ENCODE peak calls at places on chromosomes 13 and 19, in seven cellular contexts. One of them, this sample, is unnamed.
A peak's percentile ranks its signal among the peaks of the same experiment; 100 is the strongest.

GRCh38 chr19:36849701-36850645 is 703 bp upstream of the ZNF345 start:
- DNase-seq in midbrain: peak; percentile 94
- DNase-seq in coronary artery: peak; percentile 94
- DNase-seq in effector CD4-positive, alpha-beta T cell: peak; percentile 86
- DNase-seq in activated naive CD4-positive, alpha-beta T cell treated with anti-CD3 and anti-CD28 coated beads for 36 hours: peak; percentile 93
- DNase-seq in stimulated activated CD8-positive, alpha-beta memory T cell treated with anti-CD3 and anti-CD28 coated beads, Interleukin-15, amount 100 ng/mL, for 4 hours: peak; percentile 77
- DNase-seq in stimulated activated CD4-positive, alpha-beta T cell treated with anti-CD3 and anti-CD28 coated beads, TNF-alpha, amount 100 ng/mL, for 4 hours: peak; percentile 72
- DNase-seq in this sample: peak; percentile 72

GRCh38 chr13:71218960-71219359 is 648.0 kb downstream of the DACH1 start:
- DNase-seq in midbrain: no peak
- DNase-seq in stimulated activated CD8-positive, alpha-beta memory T cell treated with anti-CD3 and anti-CD28 coated beads, Interleukin-15, amount 100 ng/mL, for 4 hours: no peak
- DNase-seq in coronary artery: no peak
- DNase-seq in effector CD4-positive, alpha-beta T cell: no peak
- DNase-seq in activated naive CD4-positive, alpha-beta T cell treated with anti-CD3 and anti-CD28 coated beads for 36 hours: no peak
- DNase-seq in stimulated activated CD4-positive, alpha-beta T cell treated with anti-CD3 and anti-CD28 coated beads, TNF-alpha, amount 100 ng/mL, for 4 hours: no peak
- DNase-seq in this sample: no peak

GRCh38 chr19:2385053-2385721 is 25.1 kb downstream of the TMPRSS9 start:
- DNase-seq in stimulated activated CD8-positive, alpha-beta memory T cell treated with anti-CD3 and anti-CD28 coated beads, Interleukin-15, amount 100 ng/mL, for 4 hours: no peak
- DNase-seq in midbrain: no peak
- DNase-seq in effector CD4-positive, alpha-beta T cell: no peak
- DNase-seq in coronary artery: no peak
- DNase-seq in activated naive CD4-positive, alpha-beta T cell treated with anti-CD3 and anti-CD28 coated beads for 36 hours: no peak
- DNase-seq in stimulated activated CD4-positive, alpha-beta T cell treated with anti-CD3 and anti-CD28 coated beads, TNF-alpha, amount 100 ng/mL, for 4 hours: no peak
- DNase-seq in this sample: no peak

GRCh38 chr13:25286308-25286968 is 850 bp downstream of the MTMR6 start:
- DNase-seq in effector CD4-positive, alpha-beta T cell: peak; percentile 30
- DNase-seq in stimulated activated CD4-positive, alpha-beta T cell treated with anti-CD3 and anti-CD28 coated beads, TNF-alpha, amount 100 ng/mL, for 4 hours: no peak
- DNase-seq in activated naive CD4-positive, alpha-beta T cell treated with anti-CD3 and anti-CD28 coated beads for 36 hours: peak; percentile 52
- DNase-seq in midbrain: peak; percentile 9
- DNase-seq in stimulated activated CD8-positive, alpha-beta memory T cell treated with anti-CD3 and anti-CD28 coated beads, Interleukin-15, amount 100 ng/mL, for 4 hours: no peak
- DNase-seq in coronary artery: no peak
- DNase-seq in this sample: no peak

GRCh38 chr19:15631817-15632216 is 8.9 kb upstream of the CYP4F3 start:
- DNase-seq in activated naive CD4-positive, alpha-beta T cell treated with anti-CD3 and anti-CD28 coated beads for 36 hours: peak; percentile 37
- DNase-seq in midbrain: no peak
- DNase-seq in coronary artery: peak; percentile 40
- DNase-seq in stimulated activated CD8-positive, alpha-beta memory T cell treated with anti-CD3 and anti-CD28 coated beads, Interleukin-15, amount 100 ng/mL, for 4 hours: no peak
- DNase-seq in effector CD4-positive, alpha-beta T cell: peak; percentile 12
- DNase-seq in stimulated activated CD4-positive, alpha-beta T cell treated with anti-CD3 and anti-CD28 coated beads, TNF-alpha, amount 100 ng/mL, for 4 hours: no peak
- DNase-seq in this sample: no peak

GRCh38 chr19:35812220-35813042 is at the start of gene PRODH2:
- DNase-seq in coronary artery: no peak
- DNase-seq in activated naive CD4-positive, alpha-beta T cell treated with anti-CD3 and anti-CD28 coated beads for 36 hours: no peak
- DNase-seq in midbrain: no peak
- DNase-seq in stimulated activated CD8-positive, alpha-beta memory T cell treated with anti-CD3 and anti-CD28 coated beads, Interleukin-15, amount 100 ng/mL, for 4 hours: no peak
- DNase-seq in stimulated activated CD4-positive, alpha-beta T cell treated with anti-CD3 and anti-CD28 coated beads, TNF-alpha, amount 100 ng/mL, for 4 hours: no peak
- DNase-seq in effector CD4-positive, alpha-beta T cell: no peak
- DNase-seq in this sample: no peak

GRCh38 chr13:92390217-92390616 is 836.4 kb upstream of the GPC6 start:
- DNase-seq in stimulated activated CD8-positive, alpha-beta memory T cell treated with anti-CD3 and anti-CD28 coated beads, Interleukin-15, amount 100 ng/mL, for 4 hours: no peak
- DNase-seq in activated naive CD4-positive, alpha-beta T cell treated with anti-CD3 and anti-CD28 coated beads for 36 hours: no peak
- DNase-seq in coronary artery: no peak
- DNase-seq in stimulated activated CD4-positive, alpha-beta T cell treated with anti-CD3 and anti-CD28 coated beads, TNF-alpha, amount 100 ng/mL, for 4 hours: no peak
- DNase-seq in midbrain: no peak
- DNase-seq in effector CD4-positive, alpha-beta T cell: no peak
- DNase-seq in this sample: no peak

GRCh38 chr19:32471095-32471494 is 65.5 kb downstream of the DPY19L3 start:
- DNase-seq in coronary artery: no peak
- DNase-seq in stimulated activated CD4-positive, alpha-beta T cell treated with anti-CD3 and anti-CD28 coated beads, TNF-alpha, amount 100 ng/mL, for 4 hours: no peak
- DNase-seq in stimulated activated CD8-positive, alpha-beta memory T cell treated with anti-CD3 and anti-CD28 coated beads, Interleukin-15, amount 100 ng/mL, for 4 hours: no peak
- DNase-seq in midbrain: peak; percentile 11
- DNase-seq in activated naive CD4-positive, alpha-beta T cell treated with anti-CD3 and anti-CD28 coated beads for 36 hours: no peak
- DNase-seq in effector CD4-positive, alpha-beta T cell: no peak
- DNase-seq in this sample: no peak

GRCh38 chr19:50932018-50932689 is 20.7 kb downstream of the KLK5 start:
- DNase-seq in effector CD4-positive, alpha-beta T cell: no peak
- DNase-seq in stimulated activated CD8-positive, alpha-beta memory T cell treated with anti-CD3 and anti-CD28 coated beads, Interleukin-15, amount 100 ng/mL, for 4 hours: no peak
- DNase-seq in stimulated activated CD4-positive, alpha-beta T cell treated with anti-CD3 and anti-CD28 coated beads, TNF-alpha, amount 100 ng/mL, for 4 hours: no peak
- DNase-seq in coronary artery: no peak
- DNase-seq in midbrain: no peak
- DNase-seq in activated naive CD4-positive, alpha-beta T cell treated with anti-CD3 and anti-CD28 coated beads for 36 hours: no peak
- DNase-seq in this sample: no peak

GRCh38 chr19:43826787-43827754 is at the start of gene ZNF283:
- DNase-seq in stimulated activated CD4-positive, alpha-beta T cell treated with anti-CD3 and anti-CD28 coated beads, TNF-alpha, amount 100 ng/mL, for 4 hours: peak; percentile 63
- DNase-seq in effector CD4-positive, alpha-beta T cell: peak; percentile 77
- DNase-seq in stimulated activated CD8-positive, alpha-beta memory T cell treated with anti-CD3 and anti-CD28 coated beads, Interleukin-15, amount 100 ng/mL, for 4 hours: peak; percentile 66
- DNase-seq in coronary artery: peak; percentile 92
- DNase-seq in midbrain: peak; percentile 91
- DNase-seq in activated naive CD4-positive, alpha-beta T cell treated with anti-CD3 and anti-CD28 coated beads for 36 hours: peak; percentile 92
- DNase-seq in this sample: no peak

GRCh38 chr13:112941349-112941748 is 27.7 kb upstream of the MCF2L start:
- DNase-seq in stimulated activated CD4-positive, alpha-beta T cell treated with anti-CD3 and anti-CD28 coated beads, TNF-alpha, amount 100 ng/mL, for 4 hours: no peak
- DNase-seq in coronary artery: no peak
- DNase-seq in effector CD4-positive, alpha-beta T cell: no peak
- DNase-seq in midbrain: no peak
- DNase-seq in activated naive CD4-positive, alpha-beta T cell treated with anti-CD3 and anti-CD28 coated beads for 36 hours: no peak
- DNase-seq in stimulated activated CD8-positive, alpha-beta memory T cell treated with anti-CD3 and anti-CD28 coated beads, Interleukin-15, amount 100 ng/mL, for 4 hours: no peak
- DNase-seq in this sample: no peak

GRCh38 chr19:19485161-19485997 is 30.0 kb downstream of the TSSK6 start:
- DNase-seq in stimulated activated CD8-positive, alpha-beta memory T cell treated with anti-CD3 and anti-CD28 coated beads, Interleukin-15, amount 100 ng/mL, for 4 hours: no peak
- DNase-seq in activated naive CD4-positive, alpha-beta T cell treated with anti-CD3 and anti-CD28 coated beads for 36 hours: no peak
- DNase-seq in coronary artery: no peak
- DNase-seq in effector CD4-positive, alpha-beta T cell: no peak
- DNase-seq in stimulated activated CD4-positive, alpha-beta T cell treated with anti-CD3 and anti-CD28 coated beads, TNF-alpha, amount 100 ng/mL, for 4 hours: no peak
- DNase-seq in midbrain: no peak
- DNase-seq in this sample: no peak

GRCh38 chr13:21707586-21707985 is 36.7 kb downstream of the FGF9 start:
- DNase-seq in effector CD4-positive, alpha-beta T cell: no peak
- DNase-seq in coronary artery: no peak
- DNase-seq in stimulated activated CD8-positive, alpha-beta memory T cell treated with anti-CD3 and anti-CD28 coated beads, Interleukin-15, amount 100 ng/mL, for 4 hours: no peak
- DNase-seq in stimulated activated CD4-positive, alpha-beta T cell treated with anti-CD3 and anti-CD28 coated beads, TNF-alpha, amount 100 ng/mL, for 4 hours: no peak
- DNase-seq in activated naive CD4-positive, alpha-beta T cell treated with anti-CD3 and anti-CD28 coated beads for 36 hours: no peak
- DNase-seq in midbrain: no peak
- DNase-seq in this sample: no peak

GRCh38 chr19:1956143-1956537 is 15.2 kb downstream of the CSNK1G2 start:
- DNase-seq in effector CD4-positive, alpha-beta T cell: no peak
- DNase-seq in midbrain: no peak
- DNase-seq in stimulated activated CD8-positive, alpha-beta memory T cell treated with anti-CD3 and anti-CD28 coated beads, Interleukin-15, amount 100 ng/mL, for 4 hours: no peak
- DNase-seq in coronary artery: no peak
- DNase-seq in stimulated activated CD4-positive, alpha-beta T cell treated with anti-CD3 and anti-CD28 coated beads, TNF-alpha, amount 100 ng/mL, for 4 hours: no peak
- DNase-seq in activated naive CD4-positive, alpha-beta T cell treated with anti-CD3 and anti-CD28 coated beads for 36 hours: no peak
- DNase-seq in this sample: no peak

GRCh38 chr13:113928701-113929627 is 44.9 kb downstream of the C13orf46 start:
- DNase-seq in activated naive CD4-positive, alpha-beta T cell treated with anti-CD3 and anti-CD28 coated beads for 36 hours: no peak
- DNase-seq in stimulated activated CD4-positive, alpha-beta T cell treated with anti-CD3 and anti-CD28 coated beads, TNF-alpha, amount 100 ng/mL, for 4 hours: no peak
- DNase-seq in midbrain: peak; percentile 70
- DNase-seq in effector CD4-positive, alpha-beta T cell: no peak
- DNase-seq in stimulated activated CD8-positive, alpha-beta memory T cell treated with anti-CD3 and anti-CD28 coated beads, Interleukin-15, amount 100 ng/mL, for 4 hours: no peak
- DNase-seq in coronary artery: peak; percentile 93
- DNase-seq in this sample: no peak

GRCh38 chr19:50667177-50667758 is 18.0 kb downstream of the C19orf81 start:
- DNase-seq in coronary artery: no peak
- DNase-seq in stimulated activated CD4-positive, alpha-beta T cell treated with anti-CD3 and anti-CD28 coated beads, TNF-alpha, amount 100 ng/mL, for 4 hours: no peak
- DNase-seq in midbrain: no peak
- DNase-seq in effector CD4-positive, alpha-beta T cell: no peak
- DNase-seq in activated naive CD4-positive, alpha-beta T cell treated with anti-CD3 and anti-CD28 coated beads for 36 hours: no peak
- DNase-seq in stimulated activated CD8-positive, alpha-beta memory T cell treated with anti-CD3 and anti-CD28 coated beads, Interleukin-15, amount 100 ng/mL, for 4 hours: no peak
- DNase-seq in this sample: no peak

GRCh38 chr19:41351339-41352245 is 2.1 kb downstream of the TGFB1 start:
- DNase-seq in stimulated activated CD8-positive, alpha-beta memory T cell treated with anti-CD3 and anti-CD28 coated beads, Interleukin-15, amount 100 ng/mL, for 4 hours: peak; percentile 80
- DNase-seq in midbrain: peak; percentile 42
- DNase-seq in stimulated activated CD4-positive, alpha-beta T cell treated with anti-CD3 and anti-CD28 coated beads, TNF-alpha, amount 100 ng/mL, for 4 hours: peak; percentile 67
- DNase-seq in coronary artery: peak; percentile 83
- DNase-seq in activated naive CD4-positive, alpha-beta T cell treated with anti-CD3 and anti-CD28 coated beads for 36 hours: peak; percentile 76
- DNase-seq in effector CD4-positive, alpha-beta T cell: peak; percentile 85
- DNase-seq in this sample: peak; percentile 91

GRCh38 chr13:69857188-69857821 is 250.3 kb upstream of the ATXN8OS start:
- DNase-seq in stimulated activated CD8-positive, alpha-beta memory T cell treated with anti-CD3 and anti-CD28 coated beads, Interleukin-15, amount 100 ng/mL, for 4 hours: no peak
- DNase-seq in midbrain: peak; percentile 20
- DNase-seq in effector CD4-positive, alpha-beta T cell: no peak
- DNase-seq in activated naive CD4-positive, alpha-beta T cell treated with anti-CD3 and anti-CD28 coated beads for 36 hours: no peak
- DNase-seq in coronary artery: no peak
- DNase-seq in stimulated activated CD4-positive, alpha-beta T cell treated with anti-CD3 and anti-CD28 coated beads, TNF-alpha, amount 100 ng/mL, for 4 hours: no peak
- DNase-seq in this sample: no peak

GRCh38 chr13:51475727-51476521 is 23.1 kb upstream of the INTS6 start:
- DNase-seq in activated naive CD4-positive, alpha-beta T cell treated with anti-CD3 and anti-CD28 coated beads for 36 hours: peak; percentile 42
- DNase-seq in midbrain: no peak
- DNase-seq in coronary artery: no peak
- DNase-seq in stimulated activated CD8-positive, alpha-beta memory T cell treated with anti-CD3 and anti-CD28 coated beads, Interleukin-15, amount 100 ng/mL, for 4 hours: no peak
- DNase-seq in effector CD4-positive, alpha-beta T cell: no peak
- DNase-seq in stimulated activated CD4-positive, alpha-beta T cell treated with anti-CD3 and anti-CD28 coated beads, TNF-alpha, amount 100 ng/mL, for 4 hours: no peak
- DNase-seq in this sample: no peak

GRCh38 chr13:37602743-37603381 is 4.3 kb upstream of the POSTN start:
- DNase-seq in coronary artery: no peak
- DNase-seq in activated naive CD4-positive, alpha-beta T cell treated with anti-CD3 and anti-CD28 coated beads for 36 hours: no peak
- DNase-seq in midbrain: no peak
- DNase-seq in stimulated activated CD8-positive, alpha-beta memory T cell treated with anti-CD3 and anti-CD28 coated beads, Interleukin-15, amount 100 ng/mL, for 4 hours: no peak
- DNase-seq in stimulated activated CD4-positive, alpha-beta T cell treated with anti-CD3 and anti-CD28 coated beads, TNF-alpha, amount 100 ng/mL, for 4 hours: no peak
- DNase-seq in effector CD4-positive, alpha-beta T cell: no peak
- DNase-seq in this sample: no peak

GRCh38 chr19:34426096-34426661 is 2.0 kb upstream of the UBA2 start:
- DNase-seq in activated naive CD4-positive, alpha-beta T cell treated with anti-CD3 and anti-CD28 coated beads for 36 hours: no peak
- DNase-seq in effector CD4-positive, alpha-beta T cell: no peak
- DNase-seq in midbrain: no peak
- DNase-seq in stimulated activated CD4-positive, alpha-beta T cell treated with anti-CD3 and anti-CD28 coated beads, TNF-alpha, amount 100 ng/mL, for 4 hours: no peak
- DNase-seq in stimulated activated CD8-positive, alpha-beta memory T cell treated with anti-CD3 and anti-CD28 coated beads, Interleukin-15, amount 100 ng/mL, for 4 hours: no peak
- DNase-seq in coronary artery: no peak
- DNase-seq in this sample: no peak

GRCh38 chr13:86282450-86282849 is 483.2 kb upstream of the SLITRK6 start:
- DNase-seq in activated naive CD4-positive, alpha-beta T cell treated with anti-CD3 and anti-CD28 coated beads for 36 hours: no peak
- DNase-seq in stimulated activated CD4-positive, alpha-beta T cell treated with anti-CD3 and anti-CD28 coated beads, TNF-alpha, amount 100 ng/mL, for 4 hours: no peak
- DNase-seq in effector CD4-positive, alpha-beta T cell: no peak
- DNase-seq in midbrain: no peak
- DNase-seq in stimulated activated CD8-positive, alpha-beta memory T cell treated with anti-CD3 and anti-CD28 coated beads, Interleukin-15, amount 100 ng/mL, for 4 hours: no peak
- DNase-seq in coronary artery: no peak
- DNase-seq in this sample: no peak

GRCh38 chr13:62482351-62482750 is 1066.7 kb upstream of the PCDH20 start:
- DNase-seq in activated naive CD4-positive, alpha-beta T cell treated with anti-CD3 and anti-CD28 coated beads for 36 hours: no peak
- DNase-seq in midbrain: no peak
- DNase-seq in coronary artery: no peak
- DNase-seq in stimulated activated CD8-positive, alpha-beta memory T cell treated with anti-CD3 and anti-CD28 coated beads, Interleukin-15, amount 100 ng/mL, for 4 hours: no peak
- DNase-seq in stimulated activated CD4-positive, alpha-beta T cell treated with anti-CD3 and anti-CD28 coated beads, TNF-alpha, amount 100 ng/mL, for 4 hours: no peak
- DNase-seq in effector CD4-positive, alpha-beta T cell: no peak
- DNase-seq in this sample: no peak

GRCh38 chr19:23758187-23759074 is at the start of gene ZNF681:
- DNase-seq in coronary artery: peak; percentile 91
- DNase-seq in activated naive CD4-positive, alpha-beta T cell treated with anti-CD3 and anti-CD28 coated beads for 36 hours: peak; percentile 94
- DNase-seq in effector CD4-positive, alpha-beta T cell: peak; percentile 83
- DNase-seq in stimulated activated CD4-positive, alpha-beta T cell treated with anti-CD3 and anti-CD28 coated beads, TNF-alpha, amount 100 ng/mL, for 4 hours: peak; percentile 66
- DNase-seq in midbrain: peak; percentile 92
- DNase-seq in stimulated activated CD8-positive, alpha-beta memory T cell treated with anti-CD3 and anti-CD28 coated beads, Interleukin-15, amount 100 ng/mL, for 4 hours: peak; percentile 58
- DNase-seq in this sample: peak; percentile 38

GRCh38 chr19:22623841-22624221 is 10.3 kb upstream of the ZNF492 start:
- DNase-seq in stimulated activated CD4-positive, alpha-beta T cell treated with anti-CD3 and anti-CD28 coated beads, TNF-alpha, amount 100 ng/mL, for 4 hours: no peak
- DNase-seq in activated naive CD4-positive, alpha-beta T cell treated with anti-CD3 and anti-CD28 coated beads for 36 hours: no peak
- DNase-seq in stimulated activated CD8-positive, alpha-beta memory T cell treated with anti-CD3 and anti-CD28 coated beads, Interleukin-15, amount 100 ng/mL, for 4 hours: no peak
- DNase-seq in coronary artery: peak; percentile 67
- DNase-seq in effector CD4-positive, alpha-beta T cell: no peak
- DNase-seq in midbrain: no peak
- DNase-seq in this sample: no peak

GRCh38 chr13:111947026-111947810 is 119.7 kb upstream of the SOX1 start:
- DNase-seq in stimulated activated CD4-positive, alpha-beta T cell treated with anti-CD3 and anti-CD28 coated beads, TNF-alpha, amount 100 ng/mL, for 4 hours: no peak
- DNase-seq in coronary artery: no peak
- DNase-seq in midbrain: no peak
- DNase-seq in effector CD4-positive, alpha-beta T cell: no peak
- DNase-seq in stimulated activated CD8-positive, alpha-beta memory T cell treated with anti-CD3 and anti-CD28 coated beads, Interleukin-15, amount 100 ng/mL, for 4 hours: no peak
- DNase-seq in activated naive CD4-positive, alpha-beta T cell treated with anti-CD3 and anti-CD28 coated beads for 36 hours: no peak
- DNase-seq in this sample: no peak

This sample was measured in activated gamma-delta T cell.